ENCODE peak calls at places on chromosomes 3 and 15, in five cellular contexts. E, B, I, Z and R are unnamed samples.

GRCh38 chr15:90660195-90660995 is 56.8 kb upstream of the BLM start:
- ATAC-seq in I (peak), Z (peak), B (peak), E (peak), R (peak)

GRCh38 chr15:36814085-36814484 is 234.7 kb downstream of the CDIN1 start:
- ATAC-seq in Z (no peak), I (no peak), B (no peak), E (no peak), R (no peak)

GRCh38 chr15:85482896-85483295 is 102.5 kb downstream of the AKAP13 start:
- ATAC-seq in I (peak), E (peak), B (peak), Z (no peak), R (peak)

GRCh38 chr15:89766357-89767311 is 9.5 kb upstream of the MESP2 start:
- ATAC-seq in I (peak), B (no peak), E (peak), Z (no peak), R (peak)

GRCh38 chr3:109025896-109026295 is 72.2 kb upstream of the GUCA1C start:
- ATAC-seq in E (no peak), I (no peak), Z (no peak), B (no peak), R (no peak)

GRCh38 chr3:1394188-1394587 is 301.4 kb downstream of the CNTN6 start:
- ATAC-seq in B (no peak), I (no peak), Z (no peak), E (no peak), R (no peak)

GRCh38 chr15:79065361-79065743 is 25.2 kb downstream of the RASGRF1 start:
- ATAC-seq in B (no peak), I (peak), E (no peak), Z (no peak), R (no peak)

GRCh38 chr15:72584006-72584405 is 70.5 kb upstream of the GOLGA6B start:
- ATAC-seq in I (no peak), E (no peak), Z (no peak), B (no peak), R (no peak)

GRCh38 chr3:177465243-177465642 is 268.0 kb upstream of the TBL1XR1 start:
- ATAC-seq in B (no peak), E (no peak), I (no peak), Z (no peak), R (no peak)

GRCh38 chr15:63277044-63277892 is at the start of gene APH1B:
- ATAC-seq in B (peak), I (peak), E (peak), Z (peak), R (peak)

GRCh38 chr15:42048080-42048820 is 27.4 kb upstream of the PLA2G4E start:
- ATAC-seq in B (no peak), I (no peak), E (no peak), Z (no peak), R (peak)

GRCh38 chr3:10495003-10495402 is 10.4 kb downstream of the ATP2B2 start:
- ATAC-seq in Z (no peak), I (no peak), E (no peak), B (no peak), R (peak)

GRCh38 chr3:48215466-48215865 is 7.8 kb upstream of the CAMP start:
- ATAC-seq in B (no peak), E (no peak), Z (no peak), I (no peak), R (no peak)

GRCh38 chr3:52190294-52190841 is 7.6 kb upstream of the ALAS1 start:
- ATAC-seq in B (no peak), Z (no peak), I (no peak), E (no peak), R (peak)

GRCh38 chr3:24069045-24069444 is 124.0 kb downstream of the NR1D2 start:
- ATAC-seq in Z (no peak), B (no peak), I (no peak), E (no peak), R (no peak)

GRCh38 chr3:112403101-112403500 is 70.1 kb downstream of the CD200 start:
- ATAC-seq in Z (no peak), I (no peak), B (no peak), E (no peak), R (no peak)

GRCh38 chr3:56724580-56725142 is 41.6 kb upstream of the TASOR start:
- ATAC-seq in B (no peak), Z (no peak), E (no peak), I (no peak), R (no peak)

GRCh38 chr3:149494022-149494758 is 19.7 kb downstream of the TM4SF4 start:
- ATAC-seq in E (peak), B (peak), Z (no peak), I (no peak), R (peak)

GRCh38 chr3:32961189-32961715 is 9.8 kb downstream of the CCR4 start:
- ATAC-seq in Z (peak), I (no peak), B (no peak), E (peak), R (no peak)

GRCh38 chr3:5376761-5377160 is 189.3 kb downstream of the EDEM1 start:
- ATAC-seq in E (no peak), B (no peak), I (peak), Z (no peak), R (peak)

GRCh38 chr15:99142562-99142961 is 37.7 kb downstream of the SYNM start:
- ATAC-seq in I (no peak), Z (no peak), E (no peak), B (no peak), R (no peak)

GRCh38 chr3:105842449-105842848 is 26.4 kb downstream of the CBLB start:
- ATAC-seq in Z (no peak), I (no peak), E (no peak), B (no peak), R (no peak)

GRCh38 chr3:168977696-168978374 is 685.7 kb downstream of the MECOM start:
- ATAC-seq in Z (no peak), B (no peak), E (no peak), I (no peak), R (no peak)

GRCh38 chr3:148955544-148956346 is 35.6 kb upstream of the GYG1 start:
- ATAC-seq in B (peak), I (no peak), Z (no peak), E (peak), R (peak)

GRCh38 chr15:51853987-51854386 is 24.5 kb downstream of the TMOD3 start:
- ATAC-seq in B (no peak), Z (no peak), I (no peak), E (no peak), R (no peak)

GRCh38 chr3:31288224-31288623 is 244.5 kb upstream of the STT3B start:
- ATAC-seq in B (no peak), E (no peak), I (peak), Z (no peak), R (no peak)

GRCh38 chr3:56855856-56856538 is 54.2 kb upstream of the ARHGEF3 start:
- ATAC-seq in Z (no peak), B (no peak), E (peak), I (no peak), R (no peak)

GRCh38 chr15:56749982-56750381 is 16.7 kb upstream of the ZNF280D start:
- ATAC-seq in I (no peak), B (no peak), E (no peak), Z (no peak), R (no peak)

GRCh38 chr15:67548862-67549651 is 6.6 kb downstream of the MAP2K5 start:
- ATAC-seq in Z (no peak), E (no peak), B (no peak), I (no peak), R (no peak)

GRCh38 chr3:48425281-48425812 is 4.5 kb downstream of the PLXNB1 start:
- ATAC-seq in B (peak), I (no peak), Z (no peak), E (no peak), R (peak)

GRCh38 chr3:59836525-59836924 is 786.7 kb upstream of the CFAP20DC start:
- ATAC-seq in Z (no peak), B (no peak), I (no peak), E (no peak), R (no peak)

GRCh38 chr15:84741151-84741550 is 7.2 kb upstream of the ZNF592 start:
- ATAC-seq in Z (no peak), B (no peak), E (no peak), I (no peak), R (no peak)

GRCh38 chr15:62644874-62645755 is 397.4 kb upstream of the TPM1 start:
- ATAC-seq in B (no peak), I (no peak), Z (no peak), E (no peak), R (no peak)

GRCh38 chr15:64717735-64718495 is 57.5 kb downstream of the RBPMS2 start:
- ATAC-seq in Z (no peak), I (no peak), B (no peak), E (peak), R (peak)